ENCODE peak calls at places on chromosomes 13 and 19, in four cellular contexts. One of them, this sample, is unnamed.

GRCh38 chr19:14536926-14537692 is 7.7 kb downstream of the TECR start:
- DNase-seq in NCI-H1105 treated with DMSO at 0.1 percent for 48 hours: no peak
- DNase-seq in suprapubic skin: no peak
- DNase-seq in myocyte: no peak
- DNase-seq in this sample: no peak

GRCh38 chr13:106915146-106915545 is 347.2 kb upstream of the ARGLU1 start:
- DNase-seq in NCI-H1105 treated with DMSO at 0.1 percent for 48 hours: no peak
- DNase-seq in suprapubic skin: no peak
- DNase-seq in myocyte: no peak
- DNase-seq in this sample: no peak

GRCh38 chr19:39941615-39942507 is 7.4 kb upstream of the FCGBP start:
- DNase-seq in NCI-H1105 treated with DMSO at 0.1 percent for 48 hours: no peak
- DNase-seq in suprapubic skin: no peak
- DNase-seq in myocyte: peak
- DNase-seq in this sample: peak

GRCh38 chr19:42281175-42282035 is 12.4 kb downstream of the CIC start:
- DNase-seq in suprapubic skin: peak
- DNase-seq in myocyte: peak
- DNase-seq in NCI-H1105 treated with DMSO at 0.1 percent for 48 hours: peak
- DNase-seq in this sample: no peak

GRCh38 chr19:34096020-34096915 is 76.0 kb upstream of the LSM14A start:
- DNase-seq in myocyte: peak
- DNase-seq in suprapubic skin: no peak
- DNase-seq in NCI-H1105 treated with DMSO at 0.1 percent for 48 hours: peak
- DNase-seq in this sample: no peak

GRCh38 chr13:44142911-44143665 is 230.5 kb upstream of the SERP2 start:
- DNase-seq in NCI-H1105 treated with DMSO at 0.1 percent for 48 hours: no peak
- DNase-seq in suprapubic skin: no peak
- DNase-seq in myocyte: peak
- DNase-seq in this sample: no peak

GRCh38 chr19:45117167-45117594 is 24.2 kb downstream of the PPP1R37 start:
- DNase-seq in suprapubic skin: no peak
- DNase-seq in NCI-H1105 treated with DMSO at 0.1 percent for 48 hours: no peak
- DNase-seq in myocyte: peak
- DNase-seq in this sample: no peak

GRCh38 chr13:96671073-96671472 is 323.2 kb downstream of the OXGR1 start:
- DNase-seq in myocyte: no peak
- DNase-seq in suprapubic skin: no peak
- DNase-seq in NCI-H1105 treated with DMSO at 0.1 percent for 48 hours: no peak
- DNase-seq in this sample: no peak

GRCh38 chr19:43784251-43784980 is 3.6 kb upstream of the KCNN4 start:
- DNase-seq in suprapubic skin: no peak
- DNase-seq in myocyte: peak
- DNase-seq in NCI-H1105 treated with DMSO at 0.1 percent for 48 hours: no peak
- DNase-seq in this sample: no peak

GRCh38 chr13:20798027-20798426 is 24.3 kb upstream of the EEF1AKMT1 start:
- DNase-seq in myocyte: no peak
- DNase-seq in suprapubic skin: no peak
- DNase-seq in NCI-H1105 treated with DMSO at 0.1 percent for 48 hours: no peak
- DNase-seq in this sample: no peak

GRCh38 chr19:43078311-43078710 is 4.2 kb downstream of the PSG2 start:
- DNase-seq in myocyte: no peak
- DNase-seq in suprapubic skin: no peak
- DNase-seq in NCI-H1105 treated with DMSO at 0.1 percent for 48 hours: no peak
- DNase-seq in this sample: no peak

GRCh38 chr13:111272117-111272516 is 48.3 kb upstream of the TEX29 start:
- DNase-seq in NCI-H1105 treated with DMSO at 0.1 percent for 48 hours: no peak
- DNase-seq in myocyte: no peak
- DNase-seq in suprapubic skin: no peak
- DNase-seq in this sample: no peak

GRCh38 chr13:45143346-45143751 is 23.0 kb downstream of the GTF2F2 start:
- DNase-seq in suprapubic skin: no peak
- DNase-seq in NCI-H1105 treated with DMSO at 0.1 percent for 48 hours: no peak
- DNase-seq in myocyte: no peak
- DNase-seq in this sample: no peak

GRCh38 chr13:90485441-90485840 is 862.0 kb upstream of the MIR17HG start:
- DNase-seq in myocyte: peak
- DNase-seq in suprapubic skin: no peak
- DNase-seq in NCI-H1105 treated with DMSO at 0.1 percent for 48 hours: no peak
- DNase-seq in this sample: no peak

GRCh38 chr19:5953680-5954213 is 24.2 kb downstream of the RANBP3 start:
- DNase-seq in myocyte: peak
- DNase-seq in suprapubic skin: no peak
- DNase-seq in NCI-H1105 treated with DMSO at 0.1 percent for 48 hours: no peak
- DNase-seq in this sample: no peak

GRCh38 chr19:2112516-2113320 is 16.0 kb downstream of the IZUMO4 start:
- DNase-seq in NCI-H1105 treated with DMSO at 0.1 percent for 48 hours: no peak
- DNase-seq in myocyte: no peak
- DNase-seq in suprapubic skin: no peak
- DNase-seq in this sample: no peak

GRCh38 chr19:7199613-7200533 is 94.3 kb downstream of the INSR start:
- DNase-seq in myocyte: no peak
- DNase-seq in suprapubic skin: no peak
- DNase-seq in NCI-H1105 treated with DMSO at 0.1 percent for 48 hours: no peak
- DNase-seq in this sample: no peak

GRCh38 chr19:56120371-56121179 is 520 bp downstream of the ZNF787 start:
- DNase-seq in myocyte: peak
- DNase-seq in NCI-H1105 treated with DMSO at 0.1 percent for 48 hours: peak
- DNase-seq in suprapubic skin: peak
- DNase-seq in this sample: no peak

GRCh38 chr19:58385313-58386165 is 1.5 kb upstream of the RPS5 start:
- DNase-seq in NCI-H1105 treated with DMSO at 0.1 percent for 48 hours: no peak
- DNase-seq in myocyte: no peak
- DNase-seq in suprapubic skin: no peak
- DNase-seq in this sample: no peak

GRCh38 chr19:36120092-36120983 is 5.1 kb downstream of the TBCB start:
- DNase-seq in myocyte: no peak
- DNase-seq in suprapubic skin: no peak
- DNase-seq in NCI-H1105 treated with DMSO at 0.1 percent for 48 hours: no peak
- DNase-seq in this sample: no peak

GRCh38 chr13:87675851-87676250 is 4.7 kb downstream of the SLITRK5 start:
- DNase-seq in NCI-H1105 treated with DMSO at 0.1 percent for 48 hours: no peak
- DNase-seq in myocyte: no peak
- DNase-seq in suprapubic skin: no peak
- DNase-seq in this sample: no peak

GRCh38 chr13:64074989-64075474 is 2659.4 kb upstream of the PCDH20 start:
- DNase-seq in myocyte: no peak
- DNase-seq in NCI-H1105 treated with DMSO at 0.1 percent for 48 hours: peak
- DNase-seq in suprapubic skin: no peak
- DNase-seq in this sample: no peak

GRCh38 chr19:16370671-16371391 is 46.2 kb downstream of the KLF2 start:
- DNase-seq in suprapubic skin: no peak
- DNase-seq in myocyte: no peak
- DNase-seq in NCI-H1105 treated with DMSO at 0.1 percent for 48 hours: no peak
- DNase-seq in this sample: no peak

GRCh38 chr13:51821666-51822065 is 17.7 kb upstream of the DHRS12 start:
- DNase-seq in NCI-H1105 treated with DMSO at 0.1 percent for 48 hours: no peak
- DNase-seq in suprapubic skin: no peak
- DNase-seq in myocyte: no peak
- DNase-seq in this sample: no peak

This sample was measured in esophagus muscularis mucosa.